ENCODE peak calls at places on chromosomes 11 and 22, in four cellular contexts. One of them, this sample, is unnamed.

GRCh38 chr22:38699784-38700183 is 959 bp downstream of the JOSD1 start:
- DNase-seq in CD4-positive, alpha-beta T cell: no peak
- DNase-seq in Peyer's patch: no peak
- DNase-seq in CD8-positive, alpha-beta memory T cell: no peak
- DNase-seq in this sample: no peak

GRCh38 chr22:43168416-43169309 is 17.3 kb downstream of the TSPO start:
- DNase-seq in CD8-positive, alpha-beta memory T cell: no peak
- DNase-seq in CD4-positive, alpha-beta T cell: no peak
- DNase-seq in Peyer's patch: no peak
- DNase-seq in this sample: no peak

GRCh38 chr11:111176603-111177002 is 68.9 kb upstream of the POU2AF2 start:
- DNase-seq in Peyer's patch: no peak
- DNase-seq in CD8-positive, alpha-beta memory T cell: no peak
- DNase-seq in CD4-positive, alpha-beta T cell: no peak
- DNase-seq in this sample: no peak

GRCh38 chr11:96863520-96863919 is 473.7 kb downstream of the JRKL start:
- DNase-seq in CD4-positive, alpha-beta T cell: no peak
- DNase-seq in Peyer's patch: no peak
- DNase-seq in CD8-positive, alpha-beta memory T cell: no peak
- DNase-seq in this sample: no peak

GRCh38 chr22:43343262-43343988 is at the start of gene SCUBE1:
- DNase-seq in CD8-positive, alpha-beta memory T cell: peak
- DNase-seq in Peyer's patch: peak
- DNase-seq in CD4-positive, alpha-beta T cell: peak
- DNase-seq in this sample: no peak

GRCh38 chr11:125376117-125376516 is 119.9 kb downstream of the FEZ1 start:
- DNase-seq in Peyer's patch: no peak
- DNase-seq in CD8-positive, alpha-beta memory T cell: no peak
- DNase-seq in CD4-positive, alpha-beta T cell: no peak
- DNase-seq in this sample: peak

GRCh38 chr11:134398079-134398444 is 14.0 kb downstream of the B3GAT1 start:
- DNase-seq in CD8-positive, alpha-beta memory T cell: no peak
- DNase-seq in Peyer's patch: no peak
- DNase-seq in CD4-positive, alpha-beta T cell: no peak
- DNase-seq in this sample: no peak

GRCh38 chr11:19673924-19674390 is 38.7 kb upstream of the NAV2 start:
- DNase-seq in CD4-positive, alpha-beta T cell: no peak
- DNase-seq in Peyer's patch: peak
- DNase-seq in CD8-positive, alpha-beta memory T cell: no peak
- DNase-seq in this sample: no peak

GRCh38 chr22:22959147-22959827 is 71.7 kb downstream of the IGLL5 start:
- DNase-seq in CD8-positive, alpha-beta memory T cell: peak
- DNase-seq in CD4-positive, alpha-beta T cell: peak
- DNase-seq in Peyer's patch: peak
- DNase-seq in this sample: peak

GRCh38 chr11:135036488-135037297 is 624.7 kb upstream of the B3GAT1 start:
- DNase-seq in Peyer's patch: no peak
- DNase-seq in CD8-positive, alpha-beta memory T cell: no peak
- DNase-seq in CD4-positive, alpha-beta T cell: no peak
- DNase-seq in this sample: no peak

GRCh38 chr22:43789452-43789851 is 22.7 kb downstream of the EFCAB6 start:
- DNase-seq in CD8-positive, alpha-beta memory T cell: no peak
- DNase-seq in CD4-positive, alpha-beta T cell: no peak
- DNase-seq in Peyer's patch: no peak
- DNase-seq in this sample: peak

GRCh38 chr22:22408731-22409696 is 99.5 kb downstream of the ZNF280B start:
- DNase-seq in CD4-positive, alpha-beta T cell: no peak
- DNase-seq in CD8-positive, alpha-beta memory T cell: no peak
- DNase-seq in Peyer's patch: peak
- DNase-seq in this sample: no peak

GRCh38 chr11:26721967-26722366 is at the start of gene SLC5A12:
- DNase-seq in Peyer's patch: no peak
- DNase-seq in CD8-positive, alpha-beta memory T cell: no peak
- DNase-seq in CD4-positive, alpha-beta T cell: no peak
- DNase-seq in this sample: no peak

GRCh38 chr11:119982517-119983239 is 155.2 kb downstream of the TRIM29 start:
- DNase-seq in CD8-positive, alpha-beta memory T cell: no peak
- DNase-seq in CD4-positive, alpha-beta T cell: no peak
- DNase-seq in Peyer's patch: no peak
- DNase-seq in this sample: no peak

DNA sequence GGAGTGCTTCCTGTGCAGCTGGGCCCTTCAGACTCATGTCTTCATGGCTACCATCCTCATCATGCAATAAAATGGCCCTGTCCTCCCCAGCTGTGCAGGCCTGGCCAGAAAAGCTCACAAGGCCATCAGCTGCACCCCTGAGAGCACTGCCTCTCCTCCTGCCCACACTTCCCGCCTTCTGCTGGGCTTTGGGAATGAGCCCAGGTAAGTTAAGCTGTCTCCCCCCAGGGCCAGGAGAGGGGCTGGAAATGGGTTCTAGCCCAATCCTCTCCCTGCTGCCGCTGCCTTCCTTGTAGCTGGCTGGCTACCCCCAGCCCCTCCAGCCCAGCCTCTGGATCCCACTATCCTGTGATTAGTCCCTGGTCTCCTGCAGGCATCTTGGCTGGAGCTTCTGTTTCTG is 168.0 kb downstream of the ST3GAL4 start:
- DNase-seq in CD4-positive, alpha-beta T cell: no peak
- DNase-seq in CD8-positive, alpha-beta memory T cell: no peak
- DNase-seq in Peyer's patch: no peak
- DNase-seq in this sample: no peak
- H3K27ac ChIP-seq in CD4-positive, alpha-beta T cell: no peak
- H3K27ac ChIP-seq in CD8-positive, alpha-beta memory T cell: no peak
- H3K27ac ChIP-seq in Peyer's patch: no peak
- H3K27ac ChIP-seq in this sample: no peak

GRCh38 chr11:79028214-79028613 is 412.6 kb downstream of the TENM4 start:
- DNase-seq in CD8-positive, alpha-beta memory T cell: no peak
- DNase-seq in CD4-positive, alpha-beta T cell: no peak
- DNase-seq in Peyer's patch: no peak
- DNase-seq in this sample: no peak
- H3K27ac ChIP-seq in CD8-positive, alpha-beta memory T cell: no peak
- H3K27ac ChIP-seq in CD4-positive, alpha-beta T cell: no peak
- H3K27ac ChIP-seq in Peyer's patch: no peak
- H3K27ac ChIP-seq in this sample: no peak

DNA sequence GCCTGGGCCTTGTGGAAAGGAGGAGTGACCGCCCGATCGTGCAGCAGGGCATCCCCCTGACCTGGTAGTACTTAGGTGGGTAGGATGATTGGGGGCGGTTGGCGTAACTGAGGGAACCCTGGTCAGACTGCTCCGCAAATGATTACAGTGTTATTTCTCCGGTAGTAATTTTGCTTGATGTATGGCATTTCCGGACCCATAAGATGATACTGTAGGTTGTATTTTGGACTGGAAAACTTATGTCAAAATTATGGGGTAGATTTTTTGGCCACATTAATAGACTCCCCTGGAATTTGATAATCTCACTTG is 811 bp downstream of the MTMR3 start:
- DNase-seq in Peyer's patch: no peak
- DNase-seq in CD4-positive, alpha-beta T cell: no peak
- DNase-seq in CD8-positive, alpha-beta memory T cell: no peak
- DNase-seq in this sample: no peak
- H3K27ac ChIP-seq in Peyer's patch: peak
- H3K27ac ChIP-seq in CD4-positive, alpha-beta T cell: peak
- H3K27ac ChIP-seq in CD8-positive, alpha-beta memory T cell: peak
- H3K27ac ChIP-seq in this sample: peak

GRCh38 chr22:25006354-25006753 is 53.8 kb downstream of the KIAA1671 start:
- DNase-seq in Peyer's patch: no peak
- DNase-seq in CD8-positive, alpha-beta memory T cell: no peak
- DNase-seq in CD4-positive, alpha-beta T cell: no peak
- DNase-seq in this sample: no peak

GRCh38 chr22:25012743-25013142 is 60.2 kb downstream of the KIAA1671 start:
- DNase-seq in CD8-positive, alpha-beta memory T cell: no peak
- DNase-seq in CD4-positive, alpha-beta T cell: no peak
- DNase-seq in Peyer's patch: no peak
- DNase-seq in this sample: no peak

GRCh38 chr22:25013634-25014033 is 61.1 kb downstream of the KIAA1671 start:
- DNase-seq in CD4-positive, alpha-beta T cell: no peak
- DNase-seq in CD8-positive, alpha-beta memory T cell: no peak
- DNase-seq in Peyer's patch: peak
- DNase-seq in this sample: no peak

DNA sequence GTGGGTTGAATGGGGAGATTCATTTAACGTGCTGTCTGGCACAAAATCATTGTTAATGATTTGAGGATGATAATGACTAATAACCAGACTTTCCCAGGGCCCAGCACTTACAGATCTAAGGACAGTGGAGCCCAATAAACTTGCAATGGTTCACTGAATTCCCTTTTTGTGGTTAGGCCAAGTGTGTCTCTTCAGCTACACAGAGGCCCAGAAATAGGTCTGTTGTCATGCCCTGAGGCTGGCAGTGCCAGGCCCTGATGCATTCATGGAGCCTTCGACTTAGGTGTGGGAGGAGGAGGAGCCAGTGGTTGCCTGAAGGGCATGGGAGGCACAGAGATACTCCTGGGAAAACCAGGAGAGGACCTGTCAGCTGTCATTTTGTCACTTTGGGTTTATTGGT is 56.1 kb downstream of the KIAA1671 start:
- DNase-seq in CD8-positive, alpha-beta memory T cell: no peak
- DNase-seq in Peyer's patch: no peak
- DNase-seq in CD4-positive, alpha-beta T cell: no peak
- DNase-seq in this sample: no peak
- H3K27ac ChIP-seq in CD8-positive, alpha-beta memory T cell: no peak
- H3K27ac ChIP-seq in Peyer's patch: no peak
- H3K27ac ChIP-seq in CD4-positive, alpha-beta T cell: no peak
- H3K27ac ChIP-seq in this sample: no peak

GRCh38 chr11:35967042-35967441 is 23.2 kb downstream of the LDLRAD3 start:
- DNase-seq in CD4-positive, alpha-beta T cell: no peak
- DNase-seq in CD8-positive, alpha-beta memory T cell: no peak
- DNase-seq in Peyer's patch: no peak
- DNase-seq in this sample: no peak

GRCh38 chr11:35971841-35972422 is 28.1 kb downstream of the LDLRAD3 start:
- DNase-seq in CD4-positive, alpha-beta T cell: no peak
- DNase-seq in CD8-positive, alpha-beta memory T cell: no peak
- DNase-seq in Peyer's patch: no peak
- DNase-seq in this sample: no peak

GRCh38 chr11:35969089-35970046 is 25.5 kb downstream of the LDLRAD3 start:
- DNase-seq in Peyer's patch: no peak
- DNase-seq in CD4-positive, alpha-beta T cell: no peak
- DNase-seq in CD8-positive, alpha-beta memory T cell: no peak
- DNase-seq in this sample: no peak

GRCh38 chr11:35970445-35970844 is 26.6 kb downstream of the LDLRAD3 start:
- DNase-seq in Peyer's patch: no peak
- DNase-seq in CD8-positive, alpha-beta memory T cell: no peak
- DNase-seq in CD4-positive, alpha-beta T cell: no peak
- DNase-seq in this sample: no peak

GRCh38 chr11:35968386-35969088 is 24.7 kb downstream of the LDLRAD3 start:
- DNase-seq in CD4-positive, alpha-beta T cell: no peak
- DNase-seq in CD8-positive, alpha-beta memory T cell: no peak
- DNase-seq in Peyer's patch: no peak
- DNase-seq in this sample: no peak
- H3K27ac ChIP-seq in CD4-positive, alpha-beta T cell: no peak
- H3K27ac ChIP-seq in CD8-positive, alpha-beta memory T cell: no peak
- H3K27ac ChIP-seq in Peyer's patch: no peak
- H3K27ac ChIP-seq in this sample: no peak

GRCh38 chr11:128174465-128175101 is 412.8 kb downstream of the ETS1 start:
- DNase-seq in Peyer's patch: no peak
- DNase-seq in CD4-positive, alpha-beta T cell: no peak
- DNase-seq in CD8-positive, alpha-beta memory T cell: no peak
- DNase-seq in this sample: no peak
- H3K27ac ChIP-seq in Peyer's patch: no peak
- H3K27ac ChIP-seq in CD4-positive, alpha-beta T cell: no peak
- H3K27ac ChIP-seq in CD8-positive, alpha-beta memory T cell: no peak
- H3K27ac ChIP-seq in this sample: no peak

DNA sequence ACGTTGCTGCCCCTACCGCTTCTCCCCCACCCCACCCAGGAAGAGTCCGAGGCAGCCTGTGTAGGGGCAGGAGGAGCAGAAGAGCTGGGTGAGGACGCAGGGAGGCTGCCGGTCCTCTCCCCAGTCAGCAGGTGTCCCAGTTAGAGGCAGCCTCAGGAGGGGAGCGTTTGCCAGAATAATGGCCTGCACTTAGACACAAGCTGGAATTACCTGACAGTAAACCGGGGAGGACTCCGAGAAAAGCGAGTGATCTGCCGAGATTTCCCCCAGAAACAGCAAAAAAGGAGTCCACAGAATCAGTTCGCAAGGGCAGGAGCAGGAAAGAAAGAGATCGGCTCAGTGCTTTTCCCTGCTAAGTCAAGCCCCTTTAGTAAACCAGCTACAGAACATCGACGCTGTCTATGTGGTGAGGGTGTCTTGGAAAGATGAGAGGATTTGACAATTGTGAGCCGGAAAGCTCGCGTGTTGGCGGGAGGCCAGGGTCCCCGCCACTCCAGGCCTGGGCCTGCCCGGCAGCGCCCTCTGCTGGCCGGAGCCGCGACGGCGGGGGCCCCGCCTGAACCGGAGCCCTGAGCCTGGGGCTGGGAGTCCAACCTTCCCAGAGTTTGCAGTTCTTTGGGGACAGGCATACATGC is 17.7 kb upstream of the THRSP start:
- DNase-seq in Peyer's patch: peak
- DNase-seq in CD4-positive, alpha-beta T cell: peak
- DNase-seq in CD8-positive, alpha-beta memory T cell: peak
- DNase-seq in this sample: no peak
- H3K27ac ChIP-seq in Peyer's patch: peak
- H3K27ac ChIP-seq in CD4-positive, alpha-beta T cell: no peak
- H3K27ac ChIP-seq in CD8-positive, alpha-beta memory T cell: no peak
- H3K27ac ChIP-seq in this sample: no peak

GRCh38 chr11:109914809-109915653 is 178.2 kb upstream of the ZC3H12C start:
- DNase-seq in CD8-positive, alpha-beta memory T cell: no peak
- DNase-seq in Peyer's patch: no peak
- DNase-seq in CD4-positive, alpha-beta T cell: no peak
- DNase-seq in this sample: peak
- H3K27ac ChIP-seq in CD8-positive, alpha-beta memory T cell: no peak
- H3K27ac ChIP-seq in Peyer's patch: no peak
- H3K27ac ChIP-seq in CD4-positive, alpha-beta T cell: no peak
- H3K27ac ChIP-seq in this sample: peak

GRCh38 chr11:86688398-86689179 is 16.2 kb upstream of the ME3 start:
- DNase-seq in Peyer's patch: no peak
- DNase-seq in CD8-positive, alpha-beta memory T cell: no peak
- DNase-seq in CD4-positive, alpha-beta T cell: no peak
- DNase-seq in this sample: peak
- H3K27ac ChIP-seq in Peyer's patch: no peak
- H3K27ac ChIP-seq in CD8-positive, alpha-beta memory T cell: no peak
- H3K27ac ChIP-seq in CD4-positive, alpha-beta T cell: no peak
- H3K27ac ChIP-seq in this sample: peak